ENCODE peak calls at places on chromosome 10, in eight cellular contexts. M is stimulated activated CD4-positive, alpha-beta T cell treated with anti-CD3 and anti-CD28 coated beads, Interleukin-15, amount 100 ng/mL, for 24 hours; Q is brain microvascular endothelial cell; E is AG08395; R is body of pancreas; J is HS-5; Z is NCI-H2081; V is GM20000. G is an unnamed sample.

GRCh38 chr10:124875596-124875995 is 66.3 kb upstream of the ZRANB1 start:
- DNase-seq in M (no peak), Q (peak), E (peak), R (no peak), J (peak), Z (no peak), V (no peak), G (no peak)

GRCh38 chr10:6464862-6465430 is 115.1 kb downstream of the PRKCQ start:
- DNase-seq in M (peak), Q (no peak), E (no peak), R (no peak), J (no peak), Z (no peak), V (no peak), G (peak)

GRCh38 chr10:92822964-92823363 is 25.4 kb upstream of the EXOC6 start:
- DNase-seq in M (no peak), Q (no peak), E (no peak), R (no peak), J (no peak), Z (no peak), V (no peak), G (no peak)

GRCh38 chr10:74021248-74022055 is 23.5 kb downstream of the VCL start:
- DNase-seq in M (no peak), Q (no peak), E (peak), R (no peak), J (no peak), Z (no peak), V (no peak), G (no peak)

GRCh38 chr10:126199221-126199998 is 188.9 kb downstream of the ADAM12 start:
- DNase-seq in M (no peak), Q (peak), E (peak), R (no peak), J (peak), Z (no peak), V (no peak), G (no peak)

GRCh38 chr10:25059990-25060389 is 43.6 kb downstream of the THNSL1 start:
- DNase-seq in M (no peak), Q (peak), E (peak), R (peak), J (peak), Z (no peak), V (no peak), G (peak)

GRCh38 chr10:118939216-118940007 is 90.1 kb upstream of the NANOS1 start:
- DNase-seq in M (no peak), Q (no peak), E (no peak), R (no peak), J (peak), Z (no peak), V (no peak), G (no peak)

GRCh38 chr10:124701881-124702656 is 42.1 kb downstream of the FAM53B start:
- DNase-seq in M (peak), Q (peak), E (no peak), R (no peak), J (no peak), Z (no peak), V (no peak), G (peak)

GRCh38 chr10:93598157-93598556 is 2.9 kb downstream of the RBP4 start:
- DNase-seq in M (no peak), Q (no peak), E (no peak), R (no peak), J (no peak), Z (no peak), V (no peak), G (no peak)

GRCh38 chr10:114956466-114956865 is 18.5 kb downstream of the TRUB1 start:
- DNase-seq in M (no peak), Q (no peak), E (peak), R (no peak), J (no peak), Z (no peak), V (no peak), G (no peak)

GRCh38 chr10:62851449-62851848 is 35.3 kb upstream of the EGR2 start:
- DNase-seq in M (peak), Q (no peak), E (no peak), R (no peak), J (no peak), Z (no peak), V (no peak), G (peak)

GRCh38 chr10:34994565-34995142 is 95.5 kb downstream of the CUL2 start:
- DNase-seq in M (peak), Q (peak), E (peak), R (peak), J (no peak), Z (peak), V (peak), G (peak)

GRCh38 chr10:105243381-105243780 is 602.3 kb downstream of the SORCS3 start:
- DNase-seq in M (no peak), Q (no peak), E (no peak), R (no peak), J (no peak), Z (no peak), V (no peak), G (no peak)

GRCh38 chr10:23253780-23254179 is 61.7 kb downstream of the PTF1A start:
- DNase-seq in M (no peak), Q (no peak), E (no peak), R (no peak), J (no peak), Z (no peak), V (no peak), G (no peak)

GRCh38 chr10:112335866-112336265 is 38.0 kb upstream of the ACSL5 start:
- DNase-seq in M (no peak), Q (no peak), E (no peak), R (no peak), J (no peak), Z (no peak), V (no peak), G (peak)

GRCh38 chr10:36494386-36494785 is 631.0 kb upstream of the ANKRD30A start:
- DNase-seq in M (no peak), Q (peak), E (peak), R (no peak), J (peak), Z (no peak), V (no peak), G (no peak)

GRCh38 chr10:80172896-80173295 is 32.4 kb downstream of the ANXA11 start:
- DNase-seq in M (no peak), Q (no peak), E (no peak), R (no peak), J (no peak), Z (no peak), V (no peak), G (peak)

GRCh38 chr10:33697016-33697415 is 362.5 kb upstream of the NRP1 start:
- DNase-seq in M (no peak), Q (no peak), E (no peak), R (no peak), J (no peak), Z (no peak), V (no peak), G (no peak)

GRCh38 chr10:78215645-78216044 is 182.0 kb downstream of the RPS24 start:
- DNase-seq in M (peak), Q (peak), E (peak), R (peak), J (no peak), Z (no peak), V (no peak), G (peak)

GRCh38 chr10:7872041-7872442 is 53.7 kb downstream of the TAF3 start:
- DNase-seq in M (no peak), Q (no peak), E (peak), R (no peak), J (no peak), Z (peak), V (peak), G (no peak)

GRCh38 chr10:100621360-100622205 is 85.8 kb downstream of the HIF1AN start:
- DNase-seq in M (peak), Q (no peak), E (no peak), R (no peak), J (no peak), Z (no peak), V (peak), G (no peak)

GRCh38 chr10:111347386-111348005 is 270.7 kb downstream of the ADRA2A start:
- DNase-seq in M (no peak), Q (no peak), E (no peak), R (peak), J (no peak), Z (no peak), V (no peak), G (peak)

GRCh38 chr10:103618575-103619423 is 125.3 kb downstream of the NEURL1 start:
- DNase-seq in M (no peak), Q (no peak), E (peak), R (peak), J (no peak), Z (no peak), V (no peak), G (peak)

GRCh38 chr10:1195828-1196227 is 139.6 kb downstream of the WDR37 start:
- DNase-seq in M (no peak), Q (no peak), E (no peak), R (no peak), J (no peak), Z (no peak), V (no peak), G (no peak)

GRCh38 chr10:59361659-59362183 is 628 bp downstream of the FAM13C start:
- DNase-seq in M (no peak), Q (peak), E (no peak), R (no peak), J (no peak), Z (no peak), V (no peak), G (no peak)

GRCh38 chr10:96647466-96647865 is 60.7 kb upstream of the TM9SF3 start:
- DNase-seq in M (no peak), Q (no peak), E (no peak), R (no peak), J (no peak), Z (no peak), V (no peak), G (no peak)

GRCh38 chr10:49783645-49784044 is 21.5 kb upstream of the OGDHL start:
- DNase-seq in M (no peak), Q (no peak), E (no peak), R (no peak), J (no peak), Z (no peak), V (no peak), G (no peak)

GRCh38 chr10:38979535-38979934 is 885.4 kb downstream of the ZNF37A start:
- DNase-seq in M (no peak), Q (no peak), E (no peak), R (no peak), J (no peak), Z (no peak), V (no peak), G (no peak)

GRCh38 chr10:132689721-132690360 is 96.1 kb downstream of the NKX6-2 start:
- DNase-seq in M (no peak), Q (no peak), E (no peak), R (peak), J (no peak), Z (no peak), V (no peak), G (no peak)

GRCh38 chr10:104279550-104280259 is 10.7 kb downstream of the GSTO2 start:
- DNase-seq in M (no peak), Q (no peak), E (no peak), R (no peak), J (no peak), Z (no peak), V (no peak), G (no peak)

GRCh38 chr10:87505366-87506113 is 847 bp downstream of the MINPP1 start:
- DNase-seq in M (peak), Q (peak), E (peak), R (peak), J (no peak), Z (peak), V (peak), G (peak)

GRCh38 chr10:29691564-29692064 is 56.8 kb upstream of the SVIL start:
- DNase-seq in M (no peak), Q (peak), E (peak), R (no peak), J (no peak), Z (no peak), V (no peak), G (no peak)

GRCh38 chr10:25036381-25036780 is 20.0 kb downstream of the THNSL1 start:
- DNase-seq in M (no peak), Q (no peak), E (no peak), R (no peak), J (no peak), Z (no peak), V (no peak), G (no peak)

GRCh38 chr10:37101261-37101660 is 24.1 kb upstream of the ANKRD30A start:
- DNase-seq in M (no peak), Q (no peak), E (no peak), R (no peak), J (no peak), Z (no peak), V (no peak), G (no peak)

GRCh38 chr10:49600781-49601400 is 9.2 kb upstream of the SLC18A3 start:
- DNase-seq in M (no peak), Q (no peak), E (no peak), R (no peak), J (no peak), Z (no peak), V (no peak), G (no peak)

GRCh38 chr10:90960355-90960814 is 39.5 kb upstream of the ANKRD1 start:
- DNase-seq in M (no peak), Q (peak), E (peak), R (no peak), J (peak), Z (no peak), V (peak), G (no peak)